ENCODE peak calls at places on chromosomes 5 and 9, in four cellular contexts. R, U, G and M are unnamed samples.

GRCh38 chr9:111928342-111928720 is 31.7 kb downstream of the UGCG start:
- DNase-seq in R (no peak), U (no peak), G (no peak), M (no peak)

GRCh38 chr5:1222621-1223277 is 2.4 kb upstream of the SLC6A18 start:
- DNase-seq in G (no peak), U (no peak), R (no peak), M (no peak)

GRCh38 chr5:162248107-162248713 is 180.6 kb downstream of the GABRG2 start:
- DNase-seq in G (peak), U (peak), R (peak), M (peak)

GRCh38 chr5:1014346-1014745 is 5.7 kb downstream of the NKD2 start:
- DNase-seq in R (no peak), U (no peak), G (no peak), M (no peak)

GRCh38 chr5:32960340-32961065 is 249.4 kb downstream of the NPR3 start:
- DNase-seq in G (no peak), U (no peak), R (no peak), M (no peak)

GRCh38 chr5:90305022-90305720 is 104.4 kb downstream of the CETN3 start:
- DNase-seq in G (no peak), U (no peak), R (no peak), M (no peak)

GRCh38 chr9:136219276-136219675 is 14.3 kb upstream of the LHX3 start:
- DNase-seq in G (no peak), R (no peak), U (no peak), M (no peak)

GRCh38 chr9:134898319-134898718 is 17.7 kb downstream of the FCN2 start:
- DNase-seq in G (no peak), U (no peak), R (no peak), M (no peak)

GRCh38 chr5:109825450-109825849 is 135.7 kb downstream of the MAN2A1 start:
- DNase-seq in G (peak), R (no peak), U (no peak), M (no peak)

GRCh38 chr9:87865626-87866025 is 17.1 kb upstream of the SPATA31E1 start:
- DNase-seq in U (no peak), G (no peak), R (no peak), M (no peak)

GRCh38 chr5:81849769-81850367 is 99.0 kb upstream of the SSBP2 start:
- DNase-seq in R (no peak), U (no peak), G (no peak), M (no peak)

GRCh38 chr9:120742951-120743416 is 28.7 kb upstream of the MEGF9 start:
- DNase-seq in G (peak), U (peak), R (peak), M (peak)

GRCh38 chr5:171419663-171420428 is 399 bp downstream of the FGF18 start:
- DNase-seq in G (no peak), U (peak), R (no peak), M (peak)

GRCh38 chr5:107670927-107671741 is at the start of gene EFNA5:
- DNase-seq in U (peak), R (no peak), G (no peak), M (peak)

GRCh38 chr5:132203916-132204315 is 23.7 kb downstream of the P4HA2 start:
- DNase-seq in U (no peak), G (no peak), R (no peak), M (no peak)

GRCh38 chr5:164057121-164057520 is 551.7 kb downstream of the MAT2B start:
- DNase-seq in U (no peak), G (no peak), R (no peak), M (no peak)

GRCh38 chr9:123678878-123679329 is 251.0 kb downstream of the DENND1A start:
- DNase-seq in U (no peak), R (no peak), G (peak), M (no peak)

GRCh38 chr9:137194388-137194787 is 5.9 kb downstream of the SSNA1 start:
- DNase-seq in G (no peak), U (no peak), R (no peak), M (no peak)

GRCh38 chr5:169944922-169945675 is 35.2 kb downstream of the INSYN2B start:
- DNase-seq in R (peak), U (no peak), G (no peak), M (no peak)

GRCh38 chr9:81671880-81672280 is 17.5 kb downstream of the TLE1 start:
- DNase-seq in G (no peak), U (no peak), R (no peak), M (no peak)

GRCh38 chr5:64026493-64026892 is 64.2 kb upstream of the HTR1A start:
- DNase-seq in U (no peak), R (no peak), G (no peak), M (no peak)

GRCh38 chr9:95724253-95724991 is 151.1 kb upstream of the ERCC6L2 start:
- DNase-seq in R (no peak), U (peak), G (peak), M (peak)

GRCh38 chr5:172800088-172800551 is 29.1 kb upstream of the DUSP1 start:
- DNase-seq in U (no peak), R (no peak), G (no peak), M (no peak)

GRCh38 chr9:114289571-114290481 is 33.1 kb upstream of the ORM1 start:
- DNase-seq in G (no peak), U (no peak), R (no peak), M (no peak)

GRCh38 chr9:14349141-14349817 is 35.3 kb upstream of the NFIB start:
- DNase-seq in G (no peak), U (no peak), R (no peak), M (no peak)

GRCh38 chr9:98256632-98257218 is 1.3 kb upstream of the TBC1D2 start:
- DNase-seq in U (no peak), G (no peak), R (peak), M (no peak)

GRCh38 chr5:160064979-160065619 is 54.2 kb downstream of the PWWP2A start:
- DNase-seq in G (no peak), U (no peak), R (no peak), M (no peak)

GRCh38 chr5:142703153-142703552 is 17.3 kb upstream of the FGF1 start:
- DNase-seq in R (no peak), G (no peak), U (no peak), M (no peak)

GRCh38 chr9:129264388-129264787 is 86.3 kb upstream of the IER5L start:
- DNase-seq in G (no peak), R (no peak), U (no peak), M (no peak)

GRCh38 chr9:7273575-7273974 is 515.8 kb downstream of the KDM4C start:
- DNase-seq in U (no peak), R (peak), G (no peak), M (no peak)

GRCh38 chr9:33719581-33720374 is 75.6 kb upstream of the PRSS3 start:
- DNase-seq in U (no peak), R (peak), G (peak), M (no peak)

GRCh38 chr9:90393355-90394152 is 249.1 kb downstream of the DIRAS2 start:
- DNase-seq in R (no peak), G (peak), U (no peak), M (no peak)

DNA sequence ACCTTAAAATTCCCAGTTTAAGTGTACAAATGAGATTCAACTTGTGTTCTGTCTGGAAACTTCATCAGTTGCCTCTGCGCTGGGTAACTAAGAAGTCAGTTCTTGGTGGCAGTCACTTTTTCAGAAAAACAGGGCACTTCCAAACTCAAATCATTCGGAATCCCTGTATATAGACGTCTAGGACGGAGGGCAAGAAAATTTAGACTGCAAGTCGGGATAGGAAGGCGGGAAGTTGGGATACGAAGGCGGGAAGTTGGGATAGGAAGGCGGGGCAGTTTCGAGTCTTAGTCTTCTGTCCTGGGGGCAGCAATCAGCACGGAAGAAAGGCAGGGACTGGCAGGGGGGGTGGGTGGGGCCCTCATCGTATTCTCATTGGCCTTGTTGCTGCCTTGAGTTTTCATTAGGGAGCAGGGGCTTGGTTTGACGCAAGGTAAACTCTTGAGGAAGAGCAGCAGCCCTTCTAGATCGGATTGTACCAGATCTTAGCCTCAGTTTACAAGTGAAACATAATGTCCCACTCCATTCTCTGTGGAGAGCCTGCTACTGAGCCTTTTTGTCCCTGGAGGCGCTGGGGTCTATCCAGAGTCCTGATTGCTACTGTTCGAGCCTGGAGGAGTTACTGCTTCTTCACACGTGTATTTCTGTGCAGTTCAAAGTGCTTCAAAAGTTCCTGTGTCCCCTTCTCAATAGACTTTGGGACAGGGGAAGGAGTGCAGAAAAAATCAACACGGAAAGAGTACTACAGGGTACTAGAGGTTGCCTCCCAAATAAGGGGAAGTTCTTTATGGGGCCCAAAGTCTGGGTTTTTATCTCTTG is 2.7 kb upstream of the PURA start:
- DNase-seq in R (no peak), U (no peak), G (no peak), M (no peak)
- TF ChIP-seq TAF1 in R (no peak), U (no peak), G (no peak), M (no peak)

GRCh38 chr5:75338408-75338807 is 1.4 kb downstream of the HMGCR start:
- DNase-seq in G (no peak), U (no peak), R (no peak), M (no peak)

GRCh38 chr5:75335952-75336624 is 932 bp upstream of the HMGCR start:
- DNase-seq in U (no peak), G (peak), R (peak), M (peak)

GRCh38 chr5:75336625-75337336 is at the start of gene HMGCR:
- DNase-seq in R (peak), G (peak), U (peak), M (peak)

GRCh38 chr5:75337366-75338021 is 474 bp downstream of the HMGCR start:
- DNase-seq in G (no peak), R (no peak), U (peak), M (no peak)

GRCh38 chr5:75335486-75335885 is 1.5 kb upstream of the HMGCR start:
- DNase-seq in G (peak), R (no peak), U (no peak), M (no peak)
- TF ChIP-seq POLR2A in G (no peak), R (no peak), U (no peak), M (no peak)

GRCh38 chr5:129204525-129204924 is 110.0 kb downstream of the ISOC1 start:
- DNase-seq in G (no peak), U (no peak), R (no peak), M (no peak)
- TF ChIP-seq TAF1 in G (no peak), U (no peak), R (no peak), M (no peak)

DNA sequence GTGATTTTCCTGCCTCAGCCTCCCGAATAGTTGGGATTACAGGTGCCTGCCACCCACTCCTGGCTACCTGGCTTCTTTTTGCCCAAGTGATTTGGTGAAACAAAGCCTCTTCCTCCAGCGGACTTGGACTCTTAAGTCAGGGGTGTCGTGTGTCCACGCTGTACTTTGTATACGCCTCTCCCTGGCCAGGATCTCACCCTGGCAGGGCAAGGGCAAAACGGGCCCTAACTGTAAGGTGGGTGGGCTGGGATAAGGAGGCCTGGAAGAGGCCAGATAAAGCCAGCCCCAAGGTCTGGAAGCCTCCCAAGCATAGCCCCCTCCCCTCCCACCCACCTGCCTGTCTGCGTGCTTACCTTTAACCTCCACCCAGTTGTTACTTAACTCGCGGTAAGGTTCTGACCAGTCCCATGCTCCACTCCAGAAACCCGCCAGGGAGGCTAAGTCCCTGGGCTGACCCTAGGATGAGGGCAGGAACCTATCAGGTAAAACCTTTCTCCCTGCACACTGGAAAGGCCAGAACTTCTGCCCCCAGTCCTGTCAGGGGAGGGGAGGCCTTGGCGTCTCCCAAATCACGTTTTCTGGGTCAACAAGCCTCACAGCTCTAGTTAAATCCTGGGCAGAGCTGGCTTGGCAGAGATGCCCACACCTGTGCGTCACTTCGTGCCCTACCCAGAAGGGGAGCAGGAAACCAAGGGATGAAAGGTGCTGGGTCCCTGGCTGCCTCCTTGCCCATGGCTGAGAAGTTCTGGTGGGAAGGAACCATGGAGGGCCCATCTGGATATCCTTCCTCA is 8.4 kb downstream of the CDK9 start:
- DNase-seq in G (no peak), R (no peak), U (no peak), M (no peak)
- TF ChIP-seq POLR2A in G (no peak), R (peak), U (peak), M (peak)